ENCODE peak calls at places on chromosomes 12 and 14, in six cellular contexts. Y is progenitor cell of endocrine pancreas; O is ovary; E is smooth muscle cell of the brain vasculature; S is midbrain; Z is naive thymus-derived CD4-positive, alpha-beta T cell. G is an unnamed sample.

GRCh38 chr12:77577756-77578155 is 252.9 kb upstream of the NAV3 start:
- DNase-seq in Y (no peak), O (no peak), E (no peak), S (no peak), Z (no peak), G (no peak)

GRCh38 chr12:29216266-29216665 is 67.2 kb downstream of the FAR2 start:
- DNase-seq in Y (no peak), O (no peak), E (no peak), S (no peak), Z (no peak), G (no peak)

GRCh38 chr14:100828448-100828834 is 2.5 kb downstream of the MEG3 start:
- DNase-seq in Y (no peak), O (no peak), E (no peak), S (no peak), Z (no peak), G (no peak)

GRCh38 chr14:70382556-70382955 is 23.1 kb upstream of the COX16 start:
- DNase-seq in Y (no peak), O (no peak), E (no peak), S (no peak), Z (no peak), G (no peak)

GRCh38 chr12:75960954-75961661 is 70.5 kb downstream of the PHLDA1 start:
- DNase-seq in Y (no peak), O (no peak), E (no peak), S (no peak), Z (no peak), G (no peak)

GRCh38 chr12:32455607-32456063 is 56.3 kb downstream of the FGD4 start:
- DNase-seq in Y (no peak), O (no peak), E (peak), S (peak), Z (peak), G (peak)

GRCh38 chr12:71746983-71747611 is 7.6 kb upstream of the RAB21 start:
- DNase-seq in Y (no peak), O (peak), E (no peak), S (peak), Z (peak), G (peak)

GRCh38 chr12:27504506-27504905 is 19.5 kb upstream of the PPFIBP1 start:
- DNase-seq in Y (no peak), O (no peak), E (no peak), S (no peak), Z (no peak), G (no peak)

GRCh38 chr12:53046655-53047220 is 3.1 kb upstream of the TNS2 start:
- DNase-seq in Y (no peak), O (peak), E (no peak), S (peak), Z (peak), G (peak)

GRCh38 chr14:22837059-22837749 is 819 bp downstream of the MMP14 start:
- DNase-seq in Y (peak), O (peak), E (no peak), S (peak), Z (no peak), G (no peak)

GRCh38 chr14:70955543-70956480 is 48.6 kb downstream of the PCNX1 start:
- DNase-seq in Y (no peak), O (no peak), E (no peak), S (no peak), Z (peak), G (no peak)

G was measured in NCI-H1930.